ENCODE peak calls at places on chromosomes 3 and 15, in seven cellular contexts. Y, L, J, Z, U, K and V are unnamed samples.

GRCh38 chr3:144754076-144754783 is 782.6 kb downstream of the DIPK2A start:
- DNase-seq in Y (no peak), L (no peak), J (no peak), Z (no peak), U (no peak), K (no peak), V (no peak)

GRCh38 chr3:14691239-14691638 is 16.3 kb downstream of the C3orf20 start:
- DNase-seq in Y (no peak), L (no peak), J (no peak), Z (no peak), U (no peak), K (no peak), V (no peak)

GRCh38 chr3:141878812-141879211 is 2.4 kb downstream of the ATP1B3 start:
- DNase-seq in Y (no peak), L (peak), J (no peak), Z (peak), U (no peak), K (no peak), V (no peak)

GRCh38 chr3:142963266-142964149 is at the start of gene PAQR9:
- DNase-seq in Y (no peak), L (peak), J (no peak), Z (peak), U (no peak), K (no peak), V (no peak)

GRCh38 chr3:30702521-30703404 is 96.4 kb downstream of the TGFBR2 start:
- DNase-seq in Y (no peak), L (no peak), J (no peak), Z (no peak), U (no peak), K (no peak), V (no peak)

GRCh38 chr3:111895079-111895478 is 36.0 kb downstream of the PHLDB2 start:
- DNase-seq in Y (no peak), L (no peak), J (no peak), Z (peak), U (no peak), K (peak), V (no peak)

GRCh38 chr15:78914027-78914764 is 30.6 kb downstream of the CTSH start:
- DNase-seq in Y (no peak), L (no peak), J (no peak), Z (no peak), U (peak), K (no peak), V (no peak)

GRCh38 chr3:10286596-10287295 is 6.0 kb downstream of the GHRL start:
- DNase-seq in Y (no peak), L (no peak), J (no peak), Z (peak), U (peak), K (peak), V (no peak)

GRCh38 chr3:128804017-128804816 is 75.2 kb upstream of the ACAD9 start:
- DNase-seq in Y (no peak), L (no peak), J (no peak), Z (peak), U (no peak), K (no peak), V (no peak)

GRCh38 chr15:64894395-64895056 is 17.2 kb upstream of the ANKDD1A start:
- DNase-seq in Y (peak), L (peak), J (no peak), Z (no peak), U (no peak), K (no peak), V (no peak)

DNA sequence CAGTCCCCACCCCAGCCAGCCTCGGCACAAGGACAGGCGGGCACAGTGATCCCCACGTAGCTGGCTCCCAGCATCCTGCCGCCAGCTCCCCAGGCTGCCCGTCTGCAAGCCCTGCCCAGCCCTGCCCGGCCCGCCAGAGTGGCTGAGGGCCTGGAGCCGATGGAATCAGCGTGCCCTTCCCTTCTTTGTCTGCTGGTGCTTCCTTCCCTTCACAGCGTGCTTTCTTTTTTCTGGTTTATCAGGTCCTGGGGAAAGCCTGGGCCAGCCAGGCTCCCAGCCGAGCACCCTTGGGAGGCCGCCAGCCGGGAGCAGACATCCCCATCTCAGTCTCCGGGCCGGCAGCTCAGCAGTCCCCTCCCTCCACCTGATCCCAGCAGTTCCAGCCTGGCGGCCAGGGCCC is 54.7 kb upstream of the SMAD6 start:
- DNase-seq in Y (no peak), L (no peak), J (peak), Z (peak), U (no peak), K (no peak), V (no peak)
- H3K4me3 ChIP-seq in Y (no peak), L (no peak), J (peak), Z (no peak), U (no peak), K (no peak), V (peak)

DNA sequence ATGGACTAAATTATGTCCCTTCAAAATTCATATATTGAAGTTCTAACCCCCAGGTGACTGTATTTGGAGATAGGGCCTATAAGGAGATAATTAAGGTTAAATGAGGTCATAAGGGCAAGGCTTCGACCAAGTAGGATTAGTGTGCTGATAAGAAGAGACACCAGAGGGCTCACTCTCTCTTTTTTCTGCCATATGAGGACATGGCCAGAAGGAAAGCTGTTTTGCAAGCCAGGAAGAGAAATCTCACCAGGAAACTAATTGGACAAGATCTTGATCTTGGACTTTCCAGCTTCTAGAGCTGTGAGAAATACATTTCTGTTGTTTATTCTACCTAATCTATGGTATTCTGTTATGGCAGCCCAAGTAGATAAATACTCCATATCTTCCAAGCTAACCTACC is 503.6 kb upstream of the NAALADL2 start:
- DNase-seq in Y (no peak), L (peak), J (no peak), Z (peak), U (no peak), K (peak), V (no peak)
- TF ChIP-seq CTCF in Y (no peak), L (peak), J (no peak), Z (peak), U (no peak), K (peak), V (peak)

DNA sequence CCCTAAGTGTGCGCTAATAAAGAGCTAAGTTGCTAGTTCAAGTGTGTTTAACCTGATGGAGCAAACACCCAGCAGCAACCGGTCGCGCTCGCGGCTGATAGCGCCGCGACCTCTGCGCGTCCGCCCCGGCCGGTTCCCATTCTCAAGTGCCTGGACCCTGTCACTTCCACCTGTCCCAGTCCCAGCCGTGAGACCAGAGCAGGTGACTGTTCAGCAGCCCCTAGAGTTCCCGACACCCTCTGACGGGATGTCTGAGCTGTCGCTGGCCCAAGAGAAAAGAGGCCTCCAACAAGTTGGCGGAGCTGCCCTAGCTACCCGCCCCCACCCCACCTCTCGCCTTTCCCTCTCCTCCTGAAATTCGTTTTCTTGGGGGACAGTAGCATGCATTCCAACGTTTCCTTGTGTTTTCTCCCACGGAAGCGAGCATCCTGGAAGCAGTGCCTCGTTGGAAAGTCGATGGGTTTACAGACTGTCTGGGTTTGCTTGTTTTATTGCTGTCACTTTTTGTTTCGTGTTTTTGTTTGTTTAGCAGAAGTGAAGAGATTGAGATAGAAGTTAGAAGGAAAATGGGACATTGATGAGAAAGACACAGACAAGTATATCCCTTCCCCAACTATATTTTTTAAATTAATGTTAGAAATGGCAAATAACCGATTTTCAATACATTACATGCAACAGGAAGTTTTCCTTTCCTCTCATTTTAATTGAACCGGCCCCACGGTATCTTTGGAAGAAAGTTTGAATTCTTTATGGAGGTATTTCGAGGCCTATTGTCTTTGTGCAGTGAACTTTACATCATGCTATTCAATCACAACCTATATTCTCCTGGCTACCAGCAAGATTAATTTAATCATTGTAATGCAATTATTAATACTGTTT is 3.2 kb upstream of the MECOM start:
- DNase-seq in Y (peak), L (no peak), J (no peak), Z (no peak), U (peak), K (no peak), V (no peak)
- H3K4me3 ChIP-seq in Y (peak), L (no peak), J (no peak), Z (peak), U (no peak), K (no peak), V (no peak)

DNA sequence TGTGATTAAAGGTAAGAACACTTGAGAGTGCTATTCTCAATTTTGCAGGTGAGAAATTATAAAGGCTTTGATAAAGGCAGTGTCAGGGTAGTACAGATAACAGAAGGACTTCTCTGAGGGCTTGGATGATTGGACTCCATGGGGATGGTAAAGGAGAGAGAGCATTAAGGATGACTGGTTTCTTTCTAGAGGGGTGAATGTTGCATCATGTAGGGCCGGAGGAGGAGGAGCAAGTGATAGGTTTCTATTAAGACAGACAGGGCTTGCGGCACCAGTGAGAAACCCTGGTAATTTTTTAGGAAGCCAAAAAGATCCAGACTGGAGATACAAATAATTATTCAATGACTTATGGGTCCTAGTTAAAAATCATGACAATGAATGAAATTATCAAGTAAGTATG is 230.7 kb upstream of the MME start:
- DNase-seq in Y (no peak), L (no peak), J (no peak), Z (no peak), U (no peak), K (no peak), V (no peak)
- TF ChIP-seq CTCF in Y (no peak), L (no peak), J (no peak), Z (no peak), U (no peak), K (no peak), V (no peak)

DNA sequence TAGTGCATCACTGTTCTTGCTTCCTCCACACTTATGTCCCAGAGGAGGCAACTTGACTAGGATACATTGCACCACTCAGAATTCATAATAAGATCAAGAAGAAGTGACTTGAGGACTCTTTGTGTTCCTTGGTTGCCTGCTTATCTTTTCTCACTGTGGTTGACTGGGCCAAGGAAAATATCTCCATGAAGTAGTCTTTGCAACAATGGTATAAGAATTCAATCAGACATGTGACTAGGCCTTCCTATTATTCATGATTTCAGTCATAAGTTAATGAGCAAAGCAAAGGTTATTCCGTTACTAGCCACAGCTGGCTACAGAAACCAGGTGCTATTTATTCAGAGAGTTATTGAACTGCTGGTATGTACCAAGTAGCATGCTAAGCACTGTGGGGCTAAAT is 359.3 kb downstream of the RORA start:
- DNase-seq in Y (no peak), L (no peak), J (no peak), Z (peak), U (no peak), K (no peak), V (no peak)
- H3K4me3 ChIP-seq in Y (no peak), L (no peak), J (no peak), Z (no peak), U (no peak), K (no peak), V (no peak)

GRCh38 chr3:159818399-159818798 is 170.2 kb upstream of the IL12A start:
- DNase-seq in Y (no peak), L (no peak), J (no peak), Z (no peak), U (no peak), K (no peak), V (no peak)
- TF ChIP-seq CTCF in Y (no peak), L (no peak), J (no peak), Z (no peak), U (no peak), K (no peak), V (peak)

DNA sequence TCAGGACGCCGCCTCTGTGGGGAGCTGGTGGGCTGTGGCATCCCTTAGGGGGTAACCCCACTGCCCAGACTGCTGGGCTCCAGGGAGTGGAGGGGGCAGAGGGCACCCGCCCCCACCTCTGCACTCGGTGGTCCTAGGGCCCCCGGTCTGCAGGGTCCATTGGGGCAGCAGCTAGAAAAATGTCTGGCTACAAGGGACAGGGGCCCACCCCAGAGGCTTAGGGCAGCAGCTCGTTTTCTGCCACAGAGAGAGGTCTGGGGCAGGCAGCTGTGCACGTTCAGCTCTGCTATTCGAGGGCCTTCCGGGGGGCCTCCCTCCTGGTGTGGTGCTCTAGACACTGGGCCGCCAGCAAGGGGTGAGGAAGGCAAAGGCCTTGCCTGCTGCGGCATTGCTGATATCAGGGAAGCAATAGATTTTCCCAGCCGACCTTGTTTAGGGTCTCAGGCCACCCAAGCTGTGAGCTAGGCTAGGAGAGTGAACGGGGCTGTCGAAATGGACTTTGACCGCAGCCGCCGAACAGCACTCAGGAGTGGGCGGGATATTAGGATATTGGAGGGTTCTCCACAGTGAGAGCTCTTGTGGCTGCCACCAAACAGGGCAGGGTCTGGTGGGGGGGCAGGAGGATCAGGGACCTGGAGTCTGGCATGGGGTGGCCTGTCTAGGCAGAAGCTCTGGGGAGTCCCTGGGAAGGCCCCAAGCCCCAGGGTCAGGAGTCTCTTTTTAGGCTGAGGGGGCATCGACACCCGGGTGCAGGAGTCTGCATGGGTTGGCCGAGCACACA is 61.4 kb upstream of the KLF13 start:
- DNase-seq in Y (no peak), L (peak), J (peak), Z (no peak), U (no peak), K (no peak), V (no peak)
- H3K4me3 ChIP-seq in Y (no peak), L (no peak), J (no peak), Z (no peak), U (no peak), K (no peak), V (no peak)